ENCODE peak calls at places on chromosomes 2 and 18, in four cellular contexts. E, C, S and K are unnamed samples.

GRCh38 chr2:38739524-38739923 is 11.6 kb downstream of the SRSF7 start:
- DNase-seq in E (no peak), C (no peak), S (no peak), K (no peak)

GRCh38 chr2:223995569-223995968 is 38.3 kb downstream of the MRPL44 start:
- DNase-seq in E (peak), S (no peak), C (no peak), K (no peak)

GRCh38 chr2:4693266-4693665 is 989.9 kb downstream of the DCDC2C start:
- DNase-seq in C (no peak), S (no peak), E (no peak), K (peak)

GRCh38 chr2:241702155-241702404 is 241 bp downstream of the ING5 start:
- DNase-seq in E (no peak), S (no peak), C (peak), K (no peak)

GRCh38 chr2:176752295-176752694 is 460.3 kb upstream of the HNRNPA3 start:
- DNase-seq in S (no peak), E (no peak), C (no peak), K (no peak)

GRCh38 chr18:37042381-37042780 is 213.5 kb downstream of the KIAA1328 start:
- DNase-seq in S (no peak), E (no peak), C (no peak), K (no peak)

GRCh38 chr2:53247986-53248735 is 519.4 kb upstream of the CHAC2 start:
- DNase-seq in C (no peak), S (no peak), E (no peak), K (no peak)

GRCh38 chr2:54386993-54387590 is 69.0 kb upstream of the SPTBN1 start:
- DNase-seq in S (no peak), E (peak), C (no peak), K (no peak)

GRCh38 chr18:12422936-12423335 is 15.2 kb downstream of the PRELID3A start:
- DNase-seq in S (no peak), E (no peak), C (peak), K (no peak)

GRCh38 chr18:23191952-23192662 is 56.8 kb downstream of the CABLES1 start:
- DNase-seq in E (peak), C (peak), S (no peak), K (peak)

GRCh38 chr2:64602436-64602835 is 51.3 kb downstream of the SERTAD2 start:
- DNase-seq in E (no peak), S (no peak), C (no peak), K (no peak)

GRCh38 chr18:34121157-34121807 is 103.4 kb downstream of the NOL4 start:
- DNase-seq in S (no peak), C (no peak), E (peak), K (no peak)

GRCh38 chr2:134689303-134689702 is 29.5 kb downstream of the TMEM163 start:
- DNase-seq in S (no peak), C (no peak), E (no peak), K (no peak)

GRCh38 chr18:4224031-4224704 is 230.9 kb downstream of the DLGAP1 start:
- DNase-seq in E (no peak), S (no peak), C (no peak), K (no peak)

GRCh38 chr2:5057895-5058294 is 634.3 kb upstream of the SOX11 start:
- DNase-seq in E (no peak), C (no peak), S (no peak), K (no peak)

GRCh38 chr18:3257627-3258120 is 4.3 kb upstream of the MYL12B start:
- DNase-seq in E (no peak), C (no peak), S (no peak), K (no peak)

GRCh38 chr2:188976545-188977268 is 2.5 kb downstream of the COL3A1 start:
- DNase-seq in E (peak), S (no peak), C (no peak), K (peak)

GRCh38 chr2:16180631-16181030 is 240.3 kb downstream of the MYCN start:
- DNase-seq in C (no peak), S (no peak), E (no peak), K (no peak)

GRCh38 chr2:186319105-186319504 is 167.0 kb upstream of the ZC3H15 start:
- DNase-seq in C (no peak), S (no peak), E (no peak), K (no peak)

GRCh38 chr18:78376036-78376435 is 603.6 kb upstream of the SALL3 start:
- DNase-seq in S (no peak), C (no peak), E (no peak), K (no peak)

GRCh38 chr2:212109217-212109616 is 429.4 kb downstream of the ERBB4 start:
- DNase-seq in S (no peak), E (no peak), C (no peak), K (no peak)

GRCh38 chr2:218992703-218993344 is 398 bp downstream of the CRYBA2 start:
- DNase-seq in E (no peak), C (no peak), S (no peak), K (no peak)

GRCh38 chr2:57759131-57759530 is 287.5 kb upstream of the VRK2 start:
- DNase-seq in C (no peak), S (no peak), E (no peak), K (no peak)

GRCh38 chr2:27772804-27773203 is 1.3 kb downstream of the MRPL33 start:
- DNase-seq in C (no peak), S (no peak), E (no peak), K (no peak)
- H3K4me3 ChIP-seq in C (peak), S (no peak), E (peak), K (peak)

GRCh38 chr2:216216951-216217903 is 108.1 kb downstream of the XRCC5 start:
- DNase-seq in S (no peak), E (peak), C (peak), K (no peak)
- H3K4me3 ChIP-seq in S (no peak), E (no peak), C (no peak), K (no peak)

GRCh38 chr2:105397959-105398521 is 811 bp downstream of the FHL2 start:
- DNase-seq in S (no peak), C (no peak), E (peak), K (no peak)

GRCh38 chr2:105396254-105397024 is 2.4 kb downstream of the FHL2 start:
- DNase-seq in C (no peak), S (peak), E (peak), K (no peak)

GRCh38 chr2:105395691-105396090 is 3.2 kb downstream of the FHL2 start:
- DNase-seq in S (no peak), C (no peak), E (no peak), K (no peak)

GRCh38 chr2:105398522-105399206 is at the start of gene FHL2:
- DNase-seq in E (peak), C (peak), S (peak), K (peak)

DNA sequence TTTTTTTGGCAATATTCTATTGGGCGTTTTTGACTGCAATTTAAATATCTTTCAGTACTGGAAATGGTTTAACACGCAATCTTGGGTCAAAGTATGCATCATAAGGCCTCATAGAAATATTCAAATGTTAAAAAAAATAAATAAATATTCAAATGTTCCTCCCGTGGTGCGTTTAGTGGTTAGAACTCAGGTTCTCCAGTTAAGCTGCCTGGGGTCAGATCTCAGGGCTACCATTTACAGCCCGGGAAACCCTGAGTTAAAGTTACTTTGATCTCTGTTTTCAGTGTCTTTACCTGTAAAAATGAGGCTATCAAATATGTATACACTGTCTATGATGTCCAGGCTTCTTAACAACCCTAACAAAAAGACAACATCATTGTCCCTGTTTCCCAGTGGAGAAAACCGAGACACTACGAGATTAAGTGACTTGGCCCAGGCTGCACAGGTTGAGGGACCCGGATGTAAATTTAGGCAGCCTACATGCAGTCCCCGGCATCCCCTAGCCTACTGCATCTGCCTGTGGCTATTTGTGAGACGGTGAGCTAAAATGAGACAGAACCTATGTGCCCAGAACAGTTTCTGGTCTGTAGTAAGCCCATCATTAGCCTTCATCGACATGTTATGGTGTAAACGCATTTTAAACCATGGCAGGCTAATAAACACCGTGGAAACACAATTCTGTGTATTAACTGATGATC is 1.7 kb downstream of the FHL2 start:
- DNase-seq in S (no peak), E (no peak), C (no peak), K (no peak)
- H3K4me3 ChIP-seq in S (no peak), E (peak), C (no peak), K (no peak)

GRCh38 chr2:179262077-179262660 is 2.5 kb downstream of the SESTD1 start:
- DNase-seq in S (no peak), C (no peak), E (no peak), K (no peak)
- H3K4me3 ChIP-seq in S (no peak), C (no peak), E (no peak), K (no peak)

DNA sequence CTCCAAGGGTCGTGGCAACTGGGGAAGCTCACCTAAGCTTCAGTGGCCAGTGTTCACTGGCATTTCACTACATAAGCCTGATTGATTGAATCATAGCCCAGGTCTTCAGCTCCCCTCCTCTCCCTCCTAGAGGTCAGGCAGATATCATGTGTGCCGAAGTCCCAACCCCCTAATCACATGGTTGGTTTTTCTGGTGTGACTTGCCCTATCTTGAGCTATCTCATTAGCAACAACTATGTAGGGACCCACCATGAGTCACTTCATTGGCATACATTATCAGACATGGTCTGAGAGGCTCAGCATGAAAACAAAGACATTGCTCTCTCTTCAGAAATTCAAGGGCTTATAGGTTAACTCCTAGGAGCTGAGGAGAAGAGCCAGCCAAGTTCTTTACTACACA is 76.8 kb downstream of the LYPD1 start:
- DNase-seq in C (no peak), S (no peak), E (no peak), K (no peak)
- H3K4me3 ChIP-seq in C (no peak), S (no peak), E (no peak), K (no peak)

GRCh38 chr2:232522855-232523681 is 2.9 kb downstream of the PRSS56 start:
- DNase-seq in E (no peak), S (no peak), C (no peak), K (no peak)
- H3K4me3 ChIP-seq in E (no peak), S (peak), C (no peak), K (no peak)

GRCh38 chr18:25927830-25928229 is 162.6 kb downstream of the SS18 start:
- DNase-seq in C (no peak), E (no peak), S (no peak), K (peak)

GRCh38 chr18:25935356-25935755 is 155.1 kb downstream of the SS18 start:
- DNase-seq in S (no peak), C (no peak), E (no peak), K (no peak)

DNA sequence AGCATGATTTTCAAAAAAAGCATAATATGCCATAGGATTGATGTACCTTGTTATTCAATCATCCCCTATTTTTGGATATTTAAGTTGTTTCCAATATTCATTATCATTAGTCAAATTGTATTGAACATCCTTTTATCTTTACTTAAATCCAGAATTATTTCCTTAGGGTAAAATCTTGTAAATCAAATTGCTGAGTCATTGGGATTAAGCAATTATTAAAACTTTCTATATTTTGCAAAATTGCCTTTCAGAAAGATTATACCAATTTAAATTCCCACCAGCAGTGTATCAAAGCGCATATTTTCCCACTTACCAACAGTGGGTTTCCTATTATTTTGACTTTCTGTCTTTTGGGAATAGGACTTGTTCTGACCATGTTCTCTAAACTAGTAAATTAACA is 159.3 kb downstream of the SS18 start:
- DNase-seq in E (no peak), S (no peak), C (no peak), K (no peak)
- H3K4me3 ChIP-seq in E (no peak), S (no peak), C (no peak), K (no peak)

GRCh38 chr2:174325932-174326879 is 8.5 kb upstream of the SP9 start:
- DNase-seq in S (peak), E (peak), C (peak), K (no peak)
- H3K4me3 ChIP-seq in S (peak), E (peak), C (peak), K (peak)